ENCODE peak calls at places on chromosomes 6 and 20, in seven cellular contexts. U, A, W, K, F, D and P are unnamed samples.
A peak's percentile ranks its signal among the peaks of the same experiment; 100 is the strongest.

GRCh38 chr6:25173951-25174474 is 105.2 kb upstream of the CARMIL1 start:
- DNase-seq in U (peak; percentile 93), W (no peak), A (no peak), D (peak; percentile 81), K (no peak), F (no peak), P (peak; percentile 96)

GRCh38 chr6:128821116-128821515 is 61.8 kb upstream of the LAMA2 start:
- DNase-seq in A (no peak), D (no peak), K (no peak), U (no peak), F (no peak), W (no peak), P (peak; percentile 54)

GRCh38 chr6:157157228-157157627 is 166.1 kb downstream of the TMEM242 start:
- DNase-seq in A (no peak), F (no peak), D (no peak), W (no peak), K (no peak), U (no peak), P (no peak)

GRCh38 chr6:15449001-15449400 is 203.1 kb downstream of the JARID2 start:
- DNase-seq in K (no peak), A (no peak), F (no peak), W (no peak), D (no peak), U (no peak), P (peak; percentile 59)

GRCh38 chr20:43972692-43973091 is 58.0 kb downstream of the TOX2 start:
- DNase-seq in K (no peak), F (no peak), D (no peak), W (no peak), U (no peak), A (no peak), P (no peak)

GRCh38 chr20:38173237-38174156 is 8.4 kb upstream of the TGM2 start:
- DNase-seq in W (no peak), K (no peak), F (no peak), U (peak; percentile 74), D (peak; percentile 42), A (peak; percentile 39), P (peak; percentile 84)

GRCh38 chr20:31603822-31604566 is 1.1 kb upstream of the ID1 start:
- DNase-seq in K (peak; percentile 91), U (peak; percentile 88), W (peak; percentile 83), A (peak; percentile 92), F (peak; percentile 88), D (peak; percentile 99), P (peak; percentile 96)

GRCh38 chr6:30542404-30542725 is 13.9 kb downstream of the GNL1 start:
- DNase-seq in W (no peak), A (no peak), D (no peak), F (peak; percentile 28), U (no peak), K (no peak), P (no peak)

GRCh38 chr6:75296811-75297779 is 12.5 kb upstream of the TMEM30A start:
- DNase-seq in F (no peak), U (peak; percentile 16), A (no peak), W (no peak), D (peak; percentile 67), K (peak; percentile 38), P (peak; percentile 84)

GRCh38 chr20:5729348-5729747 is 20.9 kb upstream of the SHLD1 start:
- DNase-seq in W (no peak), F (no peak), U (no peak), K (no peak), D (no peak), A (no peak), P (peak; percentile 29)

GRCh38 chr6:47836639-47837038 is 54.8 kb downstream of the OPN5 start:
- DNase-seq in F (peak; percentile 4), A (no peak), U (no peak), K (peak; percentile 13), W (no peak), D (no peak), P (no peak)

GRCh38 chr6:144223686-144224085 is 61.4 kb upstream of the UTRN start:
- DNase-seq in F (no peak), K (no peak), A (no peak), D (no peak), U (no peak), W (no peak), P (peak; percentile 18)

GRCh38 chr6:114740547-114740946 is 397.7 kb upstream of the HS3ST5 start:
- DNase-seq in F (no peak), U (no peak), A (no peak), W (no peak), K (no peak), D (no peak), P (no peak)

GRCh38 chr6:10194816-10195639 is 219.8 kb downstream of the TFAP2A start:
- DNase-seq in D (no peak), F (no peak), W (no peak), A (no peak), K (no peak), U (no peak), P (no peak)

GRCh38 chr6:137651591-137652335 is 157.6 kb upstream of the OLIG3 start:
- DNase-seq in D (no peak), K (no peak), A (no peak), F (no peak), U (no peak), W (no peak), P (no peak)

GRCh38 chr6:90610671-90611542 is 24.0 kb upstream of the MAP3K7 start:
- DNase-seq in D (no peak), A (peak; percentile 53), F (peak; percentile 69), K (peak; percentile 72), W (no peak), U (no peak), P (peak; percentile 22)

GRCh38 chr6:168344338-168344737 is 24.8 kb upstream of the DACT2 start:
- DNase-seq in U (no peak), K (no peak), A (no peak), D (no peak), F (no peak), W (no peak), P (no peak)

GRCh38 chr6:163402616-163403015 is 11.9 kb upstream of the QKI start:
- DNase-seq in U (no peak), D (no peak), W (no peak), F (no peak), K (no peak), A (no peak), P (no peak)

GRCh38 chr20:33232486-33233072 is 3.2 kb upstream of the BPIFA1 start:
- DNase-seq in D (no peak), F (peak; percentile 30), W (no peak), K (no peak), A (no peak), U (no peak), P (no peak)

GRCh38 chr6:170270984-170271593 is 19.8 kb downstream of the DLL1 start:
- DNase-seq in U (no peak), A (no peak), W (no peak), D (no peak), F (no peak), K (no peak), P (no peak)

GRCh38 chr6:160931378-160932343 is 59.9 kb upstream of the MAP3K4 start:
- DNase-seq in K (no peak), A (no peak), D (no peak), F (no peak), U (no peak), W (no peak), P (no peak)

GRCh38 chr6:40195751-40196518 is 261.7 kb upstream of the MOCS1 start:
- DNase-seq in U (no peak), W (no peak), F (no peak), K (no peak), D (no peak), A (no peak), P (no peak)
- TF ChIP-seq CTCF in U (no peak), W (no peak), F (no peak), K (no peak), D (no peak), A (no peak), P (no peak)

GRCh38 chr6:5036309-5036708 is 32.5 kb upstream of the RPP40 start:
- DNase-seq in F (no peak), K (no peak), U (no peak), A (no peak), W (no peak), D (no peak), P (peak; percentile 23)
- TF ChIP-seq CTCF in F (no peak), K (no peak), U (no peak), A (no peak), W (no peak), D (no peak), P (no peak)

GRCh38 chr6:7500737-7501282 is 40.7 kb upstream of the DSP start:
- DNase-seq in U (no peak), A (no peak), D (no peak), F (no peak), W (no peak), K (no peak), P (no peak)
- TF ChIP-seq CTCF in U (no peak), A (no peak), D (no peak), F (no peak), W (no peak), K (no peak), P (no peak)

DNA sequence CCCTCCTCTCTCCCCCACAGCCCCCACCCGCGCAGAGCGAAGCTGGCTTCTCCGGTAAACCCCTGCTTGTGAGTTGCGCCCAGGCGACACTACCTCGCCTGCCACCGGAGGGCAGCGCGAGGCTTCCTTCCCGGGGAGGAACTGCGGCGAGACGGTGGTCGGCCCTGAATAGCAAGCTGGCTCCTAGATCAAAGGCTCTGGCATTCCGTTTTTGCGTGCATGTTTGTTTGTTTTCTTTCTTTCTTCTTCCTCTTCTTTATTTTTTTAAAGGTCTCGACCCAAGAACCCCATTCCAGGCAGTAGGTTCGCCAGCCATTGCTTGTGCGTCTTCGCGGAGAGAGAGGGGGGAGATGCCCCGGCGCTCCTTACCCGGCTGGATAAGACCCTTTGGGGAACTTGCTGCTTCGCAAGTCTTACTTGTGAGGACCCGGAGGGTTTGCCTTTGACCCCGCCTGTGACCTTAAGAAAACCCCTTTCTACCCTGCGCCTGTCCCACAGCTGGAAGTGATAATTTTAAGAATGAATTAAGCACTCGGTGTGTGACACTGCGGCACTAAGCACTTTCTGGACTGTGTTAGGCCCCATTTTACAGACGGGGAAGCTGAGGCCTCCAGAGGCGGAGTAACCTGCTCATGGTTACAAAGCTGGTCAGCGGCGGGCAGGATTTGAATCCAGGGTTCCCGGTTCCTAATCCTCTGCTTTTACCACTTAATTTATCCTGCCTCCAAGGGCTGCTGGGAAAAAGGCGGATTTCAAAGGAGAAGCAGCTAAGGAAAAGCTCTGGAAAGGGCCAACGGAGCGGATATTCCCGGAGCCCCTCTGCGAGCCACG is 92.6 kb upstream of the SIRPA start:
- DNase-seq in A (peak; percentile 70), U (no peak), F (peak; percentile 66), D (peak; percentile 27), K (peak; percentile 81), W (no peak), P (peak; percentile 79)
- TF ChIP-seq CTCF in A (peak; percentile 68), U (peak; percentile 82), F (peak; percentile 68), D (peak; percentile 61), K (peak; percentile 73), W (peak; percentile 75), P (peak; percentile 74)

DNA sequence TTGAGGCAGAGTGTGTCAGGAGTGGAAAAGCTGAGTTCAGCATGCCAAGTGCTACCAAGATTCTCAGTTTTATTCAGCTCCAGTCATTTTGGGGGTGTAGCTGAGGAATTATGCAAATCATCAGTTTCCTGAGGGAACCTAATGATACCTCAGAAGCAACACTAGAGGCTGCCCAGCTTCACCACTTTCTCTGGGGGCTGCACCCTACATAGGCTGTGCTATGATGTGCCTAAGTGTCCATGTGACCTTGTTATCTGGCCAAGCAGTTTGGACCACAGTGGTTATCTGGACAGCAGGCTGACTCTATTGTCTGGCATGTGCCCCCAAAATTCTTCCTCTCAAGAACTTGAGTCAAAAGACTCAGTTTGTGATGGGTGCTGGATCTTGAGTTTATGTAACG is 374.6 kb upstream of the SYNCRIP start:
- DNase-seq in F (no peak), W (no peak), U (no peak), D (no peak), K (no peak), A (no peak), P (no peak)
- TF ChIP-seq CTCF in F (no peak), W (no peak), U (no peak), D (no peak), K (no peak), A (no peak), P (no peak)

GRCh38 chr6:617485-618100 is 39.3 kb downstream of the HUS1B start:
- DNase-seq in A (no peak), D (no peak), U (no peak), F (peak; percentile 10), W (no peak), K (no peak), P (no peak)
- TF ChIP-seq CTCF in A (no peak), D (no peak), U (no peak), F (no peak), W (no peak), K (no peak), P (no peak)